ENCODE peak calls at places on chromosomes 5 and 9, in eight cellular contexts. One of them, this sample, is unnamed.

GRCh38 chr5:143177263-143177994 is 226.1 kb downstream of the NR3C1 start:
- DNase-seq in amniotic stem cell: peak; percentile 94
- DNase-seq in activated gamma-delta T cell treated with Interleukin-2 at 50 U/mL for 16 hours: no peak
- DNase-seq in AG04450: peak; percentile 98
- DNase-seq in EH: peak; percentile 73
- DNase-seq in RPMI8226: peak; percentile 54
- DNase-seq in neural progenitor cell: no peak
- DNase-seq in SW 1271: no peak
- DNase-seq in this sample: no peak

GRCh38 chr5:159469496-159470370 is 139.4 kb upstream of the IL12B start:
- DNase-seq in amniotic stem cell: no peak
- DNase-seq in activated gamma-delta T cell treated with Interleukin-2 at 50 U/mL for 16 hours: peak; percentile 39
- DNase-seq in AG04450: no peak
- DNase-seq in EH: peak; percentile 34
- DNase-seq in RPMI8226: no peak
- DNase-seq in neural progenitor cell: peak; percentile 21
- DNase-seq in SW 1271: no peak
- DNase-seq in this sample: no peak

GRCh38 chr9:105415344-105415980 is 32.4 kb upstream of the FSD1L start:
- DNase-seq in amniotic stem cell: no peak
- DNase-seq in activated gamma-delta T cell treated with Interleukin-2 at 50 U/mL for 16 hours: peak; percentile 56
- DNase-seq in AG04450: no peak
- DNase-seq in EH: peak; percentile 61
- DNase-seq in RPMI8226: peak; percentile 50
- DNase-seq in neural progenitor cell: peak; percentile 87
- DNase-seq in SW 1271: peak; percentile 35
- DNase-seq in this sample: peak; percentile 46

GRCh38 chr5:100900142-100900795 is 2.8 kb downstream of the ST8SIA4 start:
- DNase-seq in amniotic stem cell: no peak
- DNase-seq in activated gamma-delta T cell treated with Interleukin-2 at 50 U/mL for 16 hours: peak; percentile 32
- DNase-seq in AG04450: no peak
- DNase-seq in EH: no peak
- DNase-seq in RPMI8226: peak; percentile 65
- DNase-seq in neural progenitor cell: peak; percentile 44
- DNase-seq in SW 1271: no peak
- DNase-seq in this sample: no peak

GRCh38 chr5:67209141-67209771 is 12.7 kb upstream of the CD180 start:
- DNase-seq in amniotic stem cell: peak; percentile 13
- DNase-seq in activated gamma-delta T cell treated with Interleukin-2 at 50 U/mL for 16 hours: peak; percentile 59
- DNase-seq in AG04450: peak; percentile 37
- DNase-seq in EH: peak; percentile 67
- DNase-seq in RPMI8226: peak; percentile 91
- DNase-seq in neural progenitor cell: peak; percentile 79
- DNase-seq in SW 1271: peak; percentile 87
- DNase-seq in this sample: peak; percentile 41

GRCh38 chr5:8842906-8843590 is 702.8 kb downstream of the SEMA5A start:
- DNase-seq in amniotic stem cell: peak; percentile 6
- DNase-seq in activated gamma-delta T cell treated with Interleukin-2 at 50 U/mL for 16 hours: no peak
- DNase-seq in AG04450: no peak
- DNase-seq in EH: peak; percentile 73
- DNase-seq in RPMI8226: no peak
- DNase-seq in neural progenitor cell: peak; percentile 37
- DNase-seq in SW 1271: peak; percentile 48
- DNase-seq in this sample: no peak

GRCh38 chr5:1836891-1837880 is 36.0 kb downstream of the NDUFS6 start:
- DNase-seq in amniotic stem cell: no peak
- DNase-seq in activated gamma-delta T cell treated with Interleukin-2 at 50 U/mL for 16 hours: no peak
- DNase-seq in AG04450: no peak
- DNase-seq in EH: no peak
- DNase-seq in RPMI8226: no peak
- DNase-seq in neural progenitor cell: no peak
- DNase-seq in SW 1271: no peak
- DNase-seq in this sample: no peak

GRCh38 chr9:16704489-16705111 is 165.9 kb downstream of the BNC2 start:
- DNase-seq in amniotic stem cell: no peak
- DNase-seq in activated gamma-delta T cell treated with Interleukin-2 at 50 U/mL for 16 hours: no peak
- DNase-seq in AG04450: peak; percentile 55
- DNase-seq in EH: no peak
- DNase-seq in RPMI8226: no peak
- DNase-seq in neural progenitor cell: peak; percentile 43
- DNase-seq in SW 1271: peak; percentile 83
- DNase-seq in this sample: no peak

GRCh38 chr9:97983524-97984187 is 515 bp downstream of the ANP32B start:
- DNase-seq in amniotic stem cell: no peak
- DNase-seq in activated gamma-delta T cell treated with Interleukin-2 at 50 U/mL for 16 hours: peak; percentile 61
- DNase-seq in AG04450: no peak
- DNase-seq in EH: peak; percentile 47
- DNase-seq in RPMI8226: peak; percentile 43
- DNase-seq in neural progenitor cell: peak; percentile 68
- DNase-seq in SW 1271: peak; percentile 37
- DNase-seq in this sample: peak; percentile 53

GRCh38 chr5:149493316-149493715 is 57.9 kb downstream of the CSNK1A1 start:
- DNase-seq in amniotic stem cell: no peak
- DNase-seq in activated gamma-delta T cell treated with Interleukin-2 at 50 U/mL for 16 hours: no peak
- DNase-seq in AG04450: no peak
- DNase-seq in EH: no peak
- DNase-seq in RPMI8226: no peak
- DNase-seq in neural progenitor cell: no peak
- DNase-seq in SW 1271: no peak
- DNase-seq in this sample: no peak

GRCh38 chr5:140341591-140341990 is 4.8 kb downstream of the HBEGF start:
- DNase-seq in amniotic stem cell: no peak
- DNase-seq in activated gamma-delta T cell treated with Interleukin-2 at 50 U/mL for 16 hours: no peak
- DNase-seq in AG04450: no peak
- DNase-seq in EH: no peak
- DNase-seq in RPMI8226: no peak
- DNase-seq in neural progenitor cell: no peak
- DNase-seq in SW 1271: no peak
- DNase-seq in this sample: no peak

GRCh38 chr9:116174347-116174746 is 20.8 kb downstream of the PAPPA start:
- DNase-seq in amniotic stem cell: no peak
- DNase-seq in activated gamma-delta T cell treated with Interleukin-2 at 50 U/mL for 16 hours: no peak
- DNase-seq in AG04450: no peak
- DNase-seq in EH: peak; percentile 31
- DNase-seq in RPMI8226: no peak
- DNase-seq in neural progenitor cell: no peak
- DNase-seq in SW 1271: no peak
- DNase-seq in this sample: no peak

GRCh38 chr5:134055015-134055414 is 50.2 kb upstream of the VDAC1 start:
- DNase-seq in amniotic stem cell: no peak
- DNase-seq in activated gamma-delta T cell treated with Interleukin-2 at 50 U/mL for 16 hours: no peak
- DNase-seq in AG04450: no peak
- DNase-seq in EH: no peak
- DNase-seq in RPMI8226: no peak
- DNase-seq in neural progenitor cell: no peak
- DNase-seq in SW 1271: no peak
- DNase-seq in this sample: no peak

GRCh38 chr9:136820947-136821332 is 13.2 kb downstream of the RABL6 start:
- DNase-seq in amniotic stem cell: no peak
- DNase-seq in activated gamma-delta T cell treated with Interleukin-2 at 50 U/mL for 16 hours: no peak
- DNase-seq in AG04450: no peak
- DNase-seq in EH: no peak
- DNase-seq in RPMI8226: no peak
- DNase-seq in neural progenitor cell: peak; percentile 41
- DNase-seq in SW 1271: no peak
- DNase-seq in this sample: no peak

GRCh38 chr9:77876091-77876490 is 155.5 kb downstream of the GNAQ start:
- DNase-seq in amniotic stem cell: no peak
- DNase-seq in activated gamma-delta T cell treated with Interleukin-2 at 50 U/mL for 16 hours: no peak
- DNase-seq in AG04450: no peak
- DNase-seq in EH: peak; percentile 56
- DNase-seq in RPMI8226: no peak
- DNase-seq in neural progenitor cell: peak; percentile 11
- DNase-seq in SW 1271: no peak
- DNase-seq in this sample: no peak

GRCh38 chr5:111129938-111130337 is 37.8 kb downstream of the WDR36 start:
- DNase-seq in amniotic stem cell: no peak
- DNase-seq in activated gamma-delta T cell treated with Interleukin-2 at 50 U/mL for 16 hours: no peak
- DNase-seq in AG04450: no peak
- DNase-seq in EH: peak; percentile 80
- DNase-seq in RPMI8226: no peak
- DNase-seq in neural progenitor cell: no peak
- DNase-seq in SW 1271: no peak
- DNase-seq in this sample: no peak

GRCh38 chr9:81472701-81473100 is 216.6 kb downstream of the TLE1 start:
- DNase-seq in amniotic stem cell: no peak
- DNase-seq in activated gamma-delta T cell treated with Interleukin-2 at 50 U/mL for 16 hours: no peak
- DNase-seq in AG04450: no peak
- DNase-seq in EH: no peak
- DNase-seq in RPMI8226: no peak
- DNase-seq in neural progenitor cell: no peak
- DNase-seq in SW 1271: no peak
- DNase-seq in this sample: no peak

GRCh38 chr9:130498918-130499698 is 54.3 kb downstream of the ASS1 start:
- DNase-seq in amniotic stem cell: no peak
- DNase-seq in activated gamma-delta T cell treated with Interleukin-2 at 50 U/mL for 16 hours: no peak
- DNase-seq in AG04450: no peak
- DNase-seq in EH: no peak
- DNase-seq in RPMI8226: no peak
- DNase-seq in neural progenitor cell: no peak
- DNase-seq in SW 1271: no peak
- DNase-seq in this sample: no peak

GRCh38 chr5:125317546-125317995 is 571.1 kb upstream of the ZNF608 start:
- DNase-seq in amniotic stem cell: no peak
- DNase-seq in activated gamma-delta T cell treated with Interleukin-2 at 50 U/mL for 16 hours: no peak
- DNase-seq in AG04450: no peak
- DNase-seq in EH: no peak
- DNase-seq in RPMI8226: no peak
- DNase-seq in neural progenitor cell: peak; percentile 68
- DNase-seq in SW 1271: no peak
- DNase-seq in this sample: no peak

GRCh38 chr9:70466976-70467551 is 52.6 kb upstream of the KLF9 start:
- DNase-seq in amniotic stem cell: no peak
- DNase-seq in activated gamma-delta T cell treated with Interleukin-2 at 50 U/mL for 16 hours: no peak
- DNase-seq in AG04450: no peak
- DNase-seq in EH: peak; percentile 88
- DNase-seq in RPMI8226: no peak
- DNase-seq in neural progenitor cell: no peak
- DNase-seq in SW 1271: no peak
- DNase-seq in this sample: no peak

GRCh38 chr5:171418982-171419662 is at the start of gene FGF18:
- DNase-seq in amniotic stem cell: no peak
- DNase-seq in activated gamma-delta T cell treated with Interleukin-2 at 50 U/mL for 16 hours: peak; percentile 25
- DNase-seq in AG04450: no peak
- DNase-seq in EH: peak; percentile 60
- DNase-seq in RPMI8226: peak; percentile 30
- DNase-seq in neural progenitor cell: peak; percentile 91
- DNase-seq in SW 1271: peak; percentile 59
- DNase-seq in this sample: no peak

GRCh38 chr9:88578486-88579362 is 43.7 kb downstream of the NXNL2 start:
- DNase-seq in amniotic stem cell: peak; percentile 56
- DNase-seq in activated gamma-delta T cell treated with Interleukin-2 at 50 U/mL for 16 hours: peak; percentile 64
- DNase-seq in AG04450: peak; percentile 43
- DNase-seq in EH: peak; percentile 79
- DNase-seq in RPMI8226: peak; percentile 57
- DNase-seq in neural progenitor cell: peak; percentile 87
- DNase-seq in SW 1271: peak; percentile 64
- DNase-seq in this sample: peak; percentile 45

GRCh38 chr5:173441053-173441628 is 112.9 kb upstream of the STC2 start:
- DNase-seq in amniotic stem cell: no peak
- DNase-seq in activated gamma-delta T cell treated with Interleukin-2 at 50 U/mL for 16 hours: no peak
- DNase-seq in AG04450: no peak
- DNase-seq in EH: no peak
- DNase-seq in RPMI8226: no peak
- DNase-seq in neural progenitor cell: no peak
- DNase-seq in SW 1271: no peak
- DNase-seq in this sample: no peak

GRCh38 chr9:17165734-17166133 is 30.9 kb downstream of the CNTLN start:
- DNase-seq in amniotic stem cell: no peak
- DNase-seq in activated gamma-delta T cell treated with Interleukin-2 at 50 U/mL for 16 hours: no peak
- DNase-seq in AG04450: no peak
- DNase-seq in EH: no peak
- DNase-seq in RPMI8226: no peak
- DNase-seq in neural progenitor cell: no peak
- DNase-seq in SW 1271: no peak
- DNase-seq in this sample: no peak

This sample was measured in T follicular helper cell.